ENCODE peak calls at places on chromosomes 5 and 9, in four cellular contexts. K, X, L and Y are unnamed samples.

GRCh38 chr9:136764301-136764891 is at the start of gene LCN15:
- DNase-seq in X (peak; percentile 62), K (peak; percentile 59), L (no peak), Y (no peak)

GRCh38 chr5:42157215-42157614 is 232.1 kb downstream of the FBXO4 start:
- DNase-seq in X (no peak), L (no peak), K (no peak), Y (no peak)

GRCh38 chr5:154276932-154277331 is 86.4 kb downstream of the GALNT10 start:
- DNase-seq in K (no peak), X (peak; percentile 78), L (peak; percentile 90), Y (no peak)

GRCh38 chr5:87829214-87829551 is 416.5 kb upstream of the CCNH start:
- DNase-seq in X (peak; percentile 53), L (peak; percentile 76), K (no peak), Y (no peak)

GRCh38 chr5:163395794-163396193 is 41.6 kb upstream of the CCNG1 start:
- DNase-seq in K (no peak), L (no peak), X (no peak), Y (no peak)

GRCh38 chr9:34689512-34689911 is 1.6 kb downstream of the CCL19 start:
- DNase-seq in X (no peak), L (no peak), K (no peak), Y (no peak)

GRCh38 chr5:172541764-172542120 is 87.4 kb upstream of the SH3PXD2B start:
- DNase-seq in X (no peak), L (no peak), K (no peak), Y (no peak)

GRCh38 chr5:146208916-146209522 is 5.6 kb downstream of the RBM27 start:
- DNase-seq in L (no peak), X (no peak), K (no peak), Y (no peak)

GRCh38 chr9:78031271-78031825 is at the start of gene GNAQ:
- DNase-seq in X (no peak), L (no peak), K (no peak), Y (no peak)

GRCh38 chr9:137466041-137466799 is 7.1 kb upstream of the NSMF start:
- DNase-seq in K (no peak), L (no peak), X (peak; percentile 25), Y (no peak)

GRCh38 chr5:173696216-173696615 is 79.8 kb upstream of the BOD1 start:
- DNase-seq in X (no peak), K (no peak), L (no peak), Y (no peak)

GRCh38 chr5:61697811-61698587 is 365.9 kb downstream of the ZSWIM6 start:
- DNase-seq in K (no peak), L (no peak), X (no peak), Y (no peak)

GRCh38 chr5:100520348-100520747 is 14.8 kb upstream of the FAM174A start:
- DNase-seq in X (no peak), L (peak; percentile 2), K (no peak), Y (no peak)

GRCh38 chr5:37823433-37824152 is 16.2 kb downstream of the GDNF start:
- DNase-seq in L (no peak), X (no peak), K (no peak), Y (no peak)

GRCh38 chr9:89658931-89659330 is 54.1 kb downstream of the GADD45G start:
- DNase-seq in L (no peak), X (no peak), K (no peak), Y (no peak)